ENCODE peak calls at places on chromosome 13, in four cellular contexts. T is mesendoderm, P is kidney, E is endothelial cell of umbilical vein. J is an unnamed sample.

GRCh38 chr13:41674246-41674645 is 216.9 kb downstream of the RGCC start:
- DNase-seq in P (no peak), T (no peak), E (no peak), J (no peak)

GRCh38 chr13:75685239-75685697 is 49.1 kb downstream of the LMO7 start:
- DNase-seq in T (peak), P (no peak), E (peak), J (peak)

GRCh38 chr13:85261757-85262346 is 537.4 kb downstream of the SLITRK6 start:
- DNase-seq in E (peak), T (no peak), P (no peak), J (no peak)

GRCh38 chr13:38763446-38764381 is 76.8 kb downstream of the FREM2 start:
- DNase-seq in T (peak), E (peak), P (no peak), J (peak)

GRCh38 chr13:89097994-89098393 is 1426.8 kb downstream of the SLITRK5 start:
- DNase-seq in E (no peak), T (no peak), P (no peak), J (no peak)

GRCh38 chr13:110882228-110882627 is 32.6 kb downstream of the ANKRD10 start:
- DNase-seq in P (no peak), E (no peak), T (no peak), J (no peak)

GRCh38 chr13:75049936-75050335 is 432.0 kb downstream of the TBC1D4 start:
- DNase-seq in T (no peak), E (no peak), P (no peak), J (no peak)

GRCh38 chr13:75762066-75762937 is 126.2 kb downstream of the LMO7 start:
- DNase-seq in T (no peak), P (no peak), E (peak), J (no peak)

GRCh38 chr13:71864094-71864980 is 2.7 kb downstream of the DACH1 start:
- DNase-seq in E (peak), T (peak), P (peak), J (peak)

GRCh38 chr13:25608181-25608580 is 236.4 kb downstream of the ATP8A2 start:
- DNase-seq in T (no peak), P (no peak), E (no peak), J (no peak)

GRCh38 chr13:22278336-22278929 is 607.6 kb downstream of the FGF9 start:
- DNase-seq in P (no peak), E (no peak), T (peak), J (peak)

GRCh38 chr13:65725001-65725400 is 1505.1 kb downstream of the PCDH9 start:
- DNase-seq in T (no peak), E (no peak), P (no peak), J (no peak)

GRCh38 chr13:103531278-103531677 is 465.1 kb upstream of the SLC10A2 start:
- DNase-seq in T (no peak), E (no peak), P (no peak), J (no peak)

GRCh38 chr13:37868691-37869505 is 674 bp downstream of the TRPC4 start:
- DNase-seq in E (peak), P (peak), T (peak), J (peak)

GRCh38 chr13:60162096-60162495 is 1.6 kb downstream of the DIAPH3 start:
- DNase-seq in P (no peak), T (no peak), E (peak), J (no peak)
- H3K9ac ChIP-seq in P (no peak), T (no peak), E (peak), J (peak)

GRCh38 chr13:31046711-31047279 is 114.3 kb downstream of the TEX26 start:
- DNase-seq in E (no peak), T (peak), P (no peak), J (peak)
- H3K9ac ChIP-seq in E (no peak), T (no peak), P (no peak), J (no peak)

DNA sequence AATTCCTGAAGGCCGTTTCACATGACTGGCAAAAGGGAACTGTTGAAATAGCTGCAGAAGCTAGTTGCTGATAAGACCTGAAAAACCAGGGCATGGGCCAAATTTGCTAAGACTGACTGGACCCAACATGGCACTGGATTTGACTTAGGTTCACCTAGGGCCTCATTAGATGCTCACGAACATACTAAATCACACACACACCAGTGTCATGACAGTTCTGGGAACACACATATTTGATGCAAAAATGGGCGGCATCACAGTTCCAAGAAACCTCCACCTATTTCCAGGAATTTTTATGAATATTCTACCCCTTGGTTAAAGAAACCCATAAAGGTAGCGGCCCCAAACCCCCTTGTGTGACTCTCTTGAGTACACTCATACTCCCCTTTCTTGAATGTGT is 99.6 kb upstream of the OBI1 start:
- DNase-seq in T (peak), E (no peak), P (no peak), J (no peak)
- H3K9ac ChIP-seq in T (no peak), E (no peak), P (no peak), J (no peak)

DNA sequence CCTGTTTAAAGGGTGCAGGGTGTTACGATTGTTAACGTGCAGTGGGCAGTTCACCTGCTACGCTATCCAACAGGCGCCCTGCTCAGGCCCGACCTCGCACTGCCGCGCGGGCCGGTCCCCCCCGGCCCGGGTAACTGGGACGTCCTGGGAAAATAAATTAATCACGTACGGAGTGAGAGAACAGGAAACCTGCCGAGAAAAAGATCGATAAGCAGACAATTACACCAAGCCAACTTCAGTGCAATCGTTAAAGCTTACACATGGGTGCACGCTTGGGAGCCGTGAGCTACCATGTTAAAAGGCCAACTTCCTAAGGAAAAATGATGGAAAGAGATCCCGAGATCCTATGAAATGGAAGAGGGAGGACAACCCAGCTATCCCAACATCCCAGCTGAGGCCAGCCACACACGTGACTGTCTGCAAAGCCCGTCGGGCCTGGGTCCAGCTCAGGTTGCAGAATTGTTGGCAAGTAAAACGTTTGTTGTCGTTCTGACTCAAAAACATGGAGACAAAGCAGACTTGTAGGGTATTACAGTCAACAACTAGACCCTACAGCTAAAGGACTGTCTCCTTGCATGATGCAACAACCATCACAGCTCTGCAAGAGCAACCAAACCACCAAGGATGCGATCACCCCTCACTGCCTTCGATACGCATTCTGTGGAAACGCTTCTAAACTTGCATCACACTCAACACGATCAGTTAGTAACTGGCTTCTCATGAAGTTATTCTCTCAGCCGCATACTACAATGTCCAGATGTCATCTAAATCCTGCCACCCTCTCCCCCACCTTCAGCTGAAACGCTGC is 741 bp upstream of the TUBGCP3 start:
- DNase-seq in T (peak), E (no peak), P (no peak), J (no peak)
- H3K9ac ChIP-seq in T (peak), E (peak), P (peak), J (no peak)

DNA sequence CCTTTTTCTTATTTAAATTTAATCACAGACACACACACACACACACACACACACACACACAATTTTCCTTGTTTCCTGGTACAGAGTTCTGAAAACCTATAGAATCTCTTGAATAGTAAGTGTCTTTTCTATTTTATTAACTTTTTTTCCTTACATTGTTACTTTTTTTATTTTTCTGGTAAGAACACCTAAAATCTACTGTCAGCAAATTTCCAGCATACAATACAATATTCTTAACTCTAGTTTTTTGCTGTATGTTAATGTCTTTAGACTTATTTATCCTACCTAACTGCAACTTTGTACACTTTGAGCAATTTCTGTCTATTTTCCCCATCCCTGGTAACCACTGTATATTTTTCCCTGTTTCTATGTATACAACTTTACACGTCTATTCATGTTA is 1179.8 kb downstream of the SLITRK1 start:
- DNase-seq in E (no peak), T (no peak), P (no peak), J (no peak)
- H3K9ac ChIP-seq in E (no peak), T (no peak), P (no peak), J (no peak)

GRCh38 chr13:40539954-40540706 is 126.3 kb downstream of the FOXO1 start:
- DNase-seq in T (peak), E (peak), P (no peak), J (peak)
- H3K9ac ChIP-seq in T (no peak), E (peak), P (no peak), J (no peak)

DNA sequence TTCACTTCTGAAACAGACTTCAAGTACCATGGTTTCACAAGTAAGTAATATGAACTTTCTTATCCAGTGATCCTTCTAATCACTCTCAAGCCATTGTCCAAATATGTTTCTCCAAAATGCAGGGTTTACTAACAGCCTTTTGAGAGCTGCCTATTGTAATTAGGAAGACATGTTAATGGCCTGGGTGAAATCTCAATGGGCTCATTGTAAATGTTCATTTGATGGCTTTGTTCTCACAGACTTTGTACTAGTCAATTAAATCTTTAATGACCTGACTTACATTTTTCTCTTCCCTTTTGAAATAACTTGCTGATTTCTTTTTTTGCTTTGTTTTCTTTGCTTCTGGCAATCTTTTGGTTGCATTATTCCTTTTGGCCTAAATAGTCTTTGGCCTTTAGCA is 444.8 kb downstream of the LIG4 start:
- DNase-seq in P (no peak), E (no peak), T (no peak), J (peak)
- H3K9ac ChIP-seq in P (no peak), E (no peak), T (no peak), J (no peak)

GRCh38 chr13:83274679-83275078 is 607.6 kb downstream of the SLITRK1 start:
- DNase-seq in P (no peak), E (no peak), T (no peak), J (no peak)

GRCh38 chr13:83272076-83272475 is 610.2 kb downstream of the SLITRK1 start:
- DNase-seq in E (no peak), P (no peak), T (no peak), J (no peak)
- H3K9ac ChIP-seq in E (no peak), P (no peak), T (no peak), J (no peak)

J was measured in neural progenitor cell.